ENCODE peak calls at places on chromosomes 5 and 9, in eight cellular contexts. J is transverse colon, V is cardiac muscle cell, P is upper lobe of right lung, O is PC-9, W is tibial artery, I is HL-60, N is HCT116. G is an unnamed sample.
A peak's percentile ranks its signal among the peaks of the same experiment; 100 is the strongest.

GRCh38 chr5:139251695-139252288 is 41.7 kb upstream of the MATR3 start:
- DNase-seq in J (no peak), V (peak; percentile 52), P (no peak), O (no peak), W (no peak), I (no peak), N (no peak), G (no peak)

GRCh38 chr9:98317134-98317857 is 61.8 kb upstream of the TBC1D2 start:
- DNase-seq in J (no peak), V (no peak), P (no peak), O (no peak), W (no peak), I (no peak), N (no peak), G (no peak)

GRCh38 chr5:105503950-105504349 is 1941.4 kb upstream of the NUDT12 start:
- DNase-seq in J (no peak), V (no peak), P (no peak), O (no peak), W (no peak), I (no peak), N (no peak), G (no peak)

GRCh38 chr9:133144142-133144886 is 19.4 kb downstream of the GBGT1 start:
- DNase-seq in J (peak; percentile 95), V (peak; percentile 67), P (peak; percentile 85), O (peak; percentile 93), W (peak; percentile 73), I (peak; percentile 26), N (no peak), G (peak; percentile 84)

GRCh38 chr9:128056887-128057723 is 10.0 kb downstream of the NAIF1 start:
- DNase-seq in J (peak; percentile 80), V (no peak), P (no peak), O (no peak), W (no peak), I (no peak), N (no peak), G (no peak)

GRCh38 chr5:123868267-123868666 is 356.3 kb downstream of the CSNK1G3 start:
- DNase-seq in J (peak; percentile 18), V (no peak), P (no peak), O (no peak), W (no peak), I (no peak), N (no peak), G (no peak)

GRCh38 chr5:10539685-10539998 is 24.2 kb upstream of the ANKRD33B start:
- DNase-seq in J (no peak), V (no peak), P (no peak), O (no peak), W (no peak), I (no peak), N (no peak), G (no peak)

GRCh38 chr9:123562844-123563346 is 206.9 kb downstream of the CRB2 start:
- DNase-seq in J (no peak), V (peak; percentile 77), P (no peak), O (no peak), W (peak; percentile 38), I (peak; percentile 43), N (no peak), G (no peak)

GRCh38 chr5:76337949-76338589 is 65.0 kb upstream of the IQGAP2 start:
- DNase-seq in J (peak; percentile 49), V (peak; percentile 45), P (no peak), O (peak; percentile 72), W (no peak), I (peak; percentile 39), N (peak; percentile 65), G (peak; percentile 83)

GRCh38 chr5:35851282-35851681 is 5.4 kb upstream of the IL7R start:
- DNase-seq in J (no peak), V (peak; percentile 43), P (no peak), O (no peak), W (no peak), I (no peak), N (no peak), G (no peak)

GRCh38 chr5:88882321-88883038 is 504 bp downstream of the MEF2C start:
- DNase-seq in J (no peak), V (peak; percentile 20), P (no peak), O (no peak), W (no peak), I (no peak), N (no peak), G (no peak)

GRCh38 chr9:112194969-112195431 is 19.9 kb upstream of the SUSD1 start:
- DNase-seq in J (no peak), V (peak; percentile 79), P (no peak), O (no peak), W (no peak), I (peak; percentile 16), N (no peak), G (no peak)

GRCh38 chr5:14066326-14066725 is 76.8 kb upstream of the TRIO start:
- DNase-seq in J (no peak), V (no peak), P (no peak), O (no peak), W (no peak), I (no peak), N (no peak), G (no peak)

GRCh38 chr9:14480561-14480960 is 166.6 kb upstream of the NFIB start:
- DNase-seq in J (no peak), V (no peak), P (no peak), O (no peak), W (no peak), I (no peak), N (no peak), G (no peak)

GRCh38 chr9:134284273-134284672 is 42.0 kb upstream of the RXRA start:
- DNase-seq in J (no peak), V (no peak), P (no peak), O (peak; percentile 47), W (no peak), I (no peak), N (no peak), G (no peak)
- H3K27me3 ChIP-seq in J (no peaks in the 10 kb centered on the region), V (no peaks in the 10 kb centered on the region), P (no peaks in the 10 kb centered on the region), O (peaks cover 16% of the 10 kb centered on the region), W (no peaks in the 10 kb centered on the region), I (no peaks in the 10 kb centered on the region), N (no peaks in the 10 kb centered on the region), G (no peaks in the 10 kb centered on the region)

DNA sequence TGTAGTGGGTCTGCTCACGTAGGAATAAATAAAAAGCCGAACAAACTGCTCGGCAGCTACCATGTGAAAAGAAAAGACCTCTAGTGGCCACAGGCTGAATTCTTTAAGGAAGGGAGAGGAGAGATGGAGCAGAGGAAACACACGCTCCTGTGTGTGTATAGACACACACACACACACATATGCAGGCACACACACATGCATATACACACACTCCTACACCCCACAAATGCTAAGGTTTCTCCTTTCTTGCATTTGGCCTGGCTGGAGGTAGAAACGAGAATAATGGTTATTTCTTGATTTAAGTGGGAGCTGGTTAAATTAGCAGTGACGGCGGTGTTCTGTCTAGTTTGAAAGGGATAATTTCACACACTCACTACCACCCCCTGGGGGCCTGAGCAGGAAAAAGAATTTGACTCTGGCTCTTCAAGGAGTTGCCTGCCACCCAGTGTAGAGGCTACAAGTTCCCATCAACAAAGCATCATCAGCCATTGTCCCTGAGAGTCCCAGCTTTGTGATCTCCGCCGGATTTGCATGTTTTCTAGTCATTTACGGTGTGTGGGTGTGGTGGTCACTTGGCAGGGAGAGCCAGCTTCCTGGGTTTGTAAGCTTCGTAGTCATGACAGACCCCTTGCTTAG is at the start of gene INSYN2B:
- DNase-seq in J (peak; percentile 35), V (peak; percentile 91), P (no peak), O (peak; percentile 73), W (peak; percentile 41), I (peak; percentile 40), N (peak; percentile 56), G (peak; percentile 70)
- H3K4me3 ChIP-seq in J (no peak within 1 kb of the TSS), V (peak within 1 kb of the TSS; percentile 40), P (peak within 1 kb of the TSS; percentile 7), O (peak within 1 kb of the TSS; percentile 56), W (no peak within 1 kb of the TSS), I (no peak within 1 kb of the TSS), N (no peak within 1 kb of the TSS), G (no peak within 1 kb of the TSS)

GRCh38 chr9:4296217-4296616 is 3.7 kb downstream of the GLIS3 start:
- DNase-seq in J (no peak), V (no peak), P (no peak), O (no peak), W (no peak), I (no peak), N (no peak), G (no peak)
- TF ChIP-seq CTCF in J (no peak), V (peak; percentile 10), P (no peak), O (no peak), W (no peak), I (no peak), N (peak; percentile 26), G (no peak)

GRCh38 chr5:181203093-181203711 is 1.8 kb downstream of the TRIM7 start:
- DNase-seq in J (no peak), V (peak; percentile 77), P (no peak), O (no peak), W (no peak), I (peak; percentile 53), N (no peak), G (no peak)

GRCh38 chr5:181205402-181205734 is 372 bp upstream of the TRIM7 start:
- DNase-seq in J (no peak), V (no peak), P (no peak), O (no peak), W (no peak), I (no peak), N (no peak), G (no peak)

GRCh38 chr5:181204561-181205401 is at the start of gene TRIM7:
- DNase-seq in J (peak; percentile 65), V (no peak), P (peak; percentile 80), O (peak; percentile 60), W (peak; percentile 67), I (no peak), N (no peak), G (no peak)

GRCh38 chr5:181205735-181206401 is 872 bp upstream of the TRIM7 start:
- DNase-seq in J (no peak), V (peak; percentile 61), P (no peak), O (peak; percentile 28), W (no peak), I (no peak), N (no peak), G (no peak)

DNA sequence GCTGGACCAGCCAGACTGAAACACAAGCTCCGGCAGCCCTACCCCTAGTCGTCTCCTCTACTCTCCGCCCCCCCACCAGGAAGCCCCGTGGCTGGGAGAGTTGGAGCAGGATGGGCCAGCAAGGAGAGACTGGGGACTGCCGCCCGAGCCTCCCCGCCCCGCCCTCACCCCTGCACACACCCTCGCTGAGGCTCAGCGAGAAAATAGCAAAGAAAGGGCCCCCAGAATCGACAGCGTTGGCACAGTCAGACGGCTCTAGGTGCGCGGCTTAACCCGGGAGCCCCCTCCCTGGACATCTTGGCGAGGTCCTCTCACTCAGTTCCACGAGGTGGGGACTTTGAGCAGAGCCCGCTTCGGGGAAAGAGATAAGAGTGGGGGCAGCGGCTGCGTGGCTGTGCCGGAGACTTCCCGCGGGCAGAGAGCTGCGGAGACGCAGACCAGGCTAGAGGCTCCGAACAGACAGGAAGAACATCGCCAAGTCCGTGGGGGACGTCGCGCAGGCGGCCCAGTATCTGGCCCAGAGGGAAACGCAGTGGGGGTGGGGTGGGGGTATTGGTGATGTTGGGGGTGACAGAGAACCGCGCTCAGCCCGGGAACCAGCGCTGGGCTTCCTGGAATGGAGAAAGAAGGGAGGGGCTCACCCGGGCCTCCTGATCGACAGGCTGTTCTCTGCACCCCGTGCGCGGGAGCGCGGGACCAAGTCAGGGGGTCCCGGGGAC is 995 bp downstream of the TRIM7 start:
- DNase-seq in J (no peak), V (no peak), P (no peak), O (peak; percentile 41), W (peak; percentile 42), I (no peak), N (no peak), G (peak; percentile 37)
- H3K27me3 ChIP-seq in J (peaks cover 14% of the 10 kb centered on the region), V (peaks cover 72% of the 10 kb centered on the region), P (no peaks in the 10 kb centered on the region), O (no peaks in the 10 kb centered on the region), W (no peaks in the 10 kb centered on the region), I (peaks cover 13% of the 10 kb centered on the region), N (no peaks in the 10 kb centered on the region), G (no peaks in the 10 kb centered on the region)